ENCODE peak calls at places on chromosomes 13 and 19, in four cellular contexts. R, G, Z and I are unnamed samples.

GRCh38 chr19:9552902-9553301 is 14.5 kb upstream of the ZNF426 start:
- DNase-seq in R (no peak), G (no peak), Z (no peak), I (no peak)

GRCh38 chr13:36599641-36600040 is 74.2 kb upstream of the SERTM1 start:
- DNase-seq in R (no peak), G (no peak), Z (no peak), I (no peak)

GRCh38 chr13:78606471-78607408 is 3.4 kb upstream of the POU4F1 start:
- DNase-seq in R (no peak), G (no peak), Z (no peak), I (peak)

GRCh38 chr19:4357921-4358326 is 14.6 kb downstream of the MPND start:
- DNase-seq in R (no peak), G (no peak), Z (no peak), I (peak)

GRCh38 chr19:38079926-38080380 is 144.1 kb downstream of the DPF1 start:
- DNase-seq in R (peak), G (peak), Z (peak), I (peak)

GRCh38 chr19:42512743-42513304 is 15.5 kb downstream of the CEACAM1 start:
- DNase-seq in R (no peak), G (no peak), Z (peak), I (no peak)

GRCh38 chr13:28220166-28220565 is 81.8 kb downstream of the PAN3 start:
- DNase-seq in R (peak), G (no peak), Z (no peak), I (no peak)

GRCh38 chr19:33950141-33950805 is 153.6 kb downstream of the KCTD15 start:
- DNase-seq in R (no peak), G (no peak), Z (no peak), I (no peak)

GRCh38 chr13:77737583-77738200 is 40.2 kb downstream of the SLAIN1 start:
- DNase-seq in R (no peak), G (no peak), Z (no peak), I (no peak)

GRCh38 chr19:39401549-39402416 is 4.9 kb upstream of the ZFP36 start:
- DNase-seq in R (peak), G (no peak), Z (no peak), I (peak)

GRCh38 chr19:7718668-7719067 is 13.2 kb downstream of the CLEC4G start:
- DNase-seq in R (no peak), G (no peak), Z (no peak), I (no peak)

GRCh38 chr19:1082928-1083816 is 12.0 kb downstream of the POLR2E start:
- DNase-seq in R (no peak), G (no peak), Z (no peak), I (no peak)

GRCh38 chr19:32691952-32692726 is 518 bp downstream of the NUDT19 start:
- DNase-seq in R (peak), G (no peak), Z (peak), I (peak)

GRCh38 chr13:43805681-43806128 is 18.9 kb upstream of the ENOX1 start:
- DNase-seq in R (peak), G (no peak), Z (no peak), I (no peak)

GRCh38 chr19:39246951-39247669 is 1.5 kb downstream of the IFNL4 start:
- DNase-seq in R (no peak), G (no peak), Z (no peak), I (peak)

GRCh38 chr13:107864543-107865460 is 350.5 kb downstream of the LIG4 start:
- DNase-seq in R (peak), G (no peak), Z (no peak), I (peak)

GRCh38 chr13:37495046-37495445 is 103.5 kb downstream of the POSTN start:
- DNase-seq in R (peak), G (no peak), Z (no peak), I (peak)

GRCh38 chr19:16599655-16600346 is 27.6 kb upstream of the SLC35E1 start:
- DNase-seq in R (no peak), G (no peak), Z (no peak), I (peak)

GRCh38 chr19:55539082-55539715 is 2.3 kb upstream of the SBK2 start:
- DNase-seq in R (no peak), G (no peak), Z (no peak), I (peak)